ENCODE peak calls at places on chromosomes 7 and 10, in six cellular contexts. One of them, this sample, is unnamed.

GRCh38 chr10:132955479-132955878 is 13.1 kb upstream of the CFAP46 start:
- DNase-seq in endothelial cell: no peak
- DNase-seq in A549: no peak
- DNase-seq in hepatocyte: no peak
- DNase-seq in IMR-90: no peak
- DNase-seq in sigmoid colon: no peak
- DNase-seq in this sample: no peak

GRCh38 chr10:70816220-70816894 is 609 bp downstream of the SGPL1 start:
- DNase-seq in A549: peak
- DNase-seq in sigmoid colon: peak
- DNase-seq in hepatocyte: peak
- DNase-seq in endothelial cell: peak
- DNase-seq in IMR-90: peak
- DNase-seq in this sample: no peak

GRCh38 chr10:16944961-16945360 is 127.7 kb upstream of the RSU1 start:
- DNase-seq in endothelial cell: no peak
- DNase-seq in hepatocyte: no peak
- DNase-seq in A549: no peak
- DNase-seq in sigmoid colon: no peak
- DNase-seq in IMR-90: no peak
- DNase-seq in this sample: no peak

GRCh38 chr10:77555591-77556212 is 81.9 kb downstream of the KCNMA1 start:
- DNase-seq in endothelial cell: no peak
- DNase-seq in IMR-90: peak
- DNase-seq in hepatocyte: no peak
- DNase-seq in sigmoid colon: no peak
- DNase-seq in A549: no peak
- DNase-seq in this sample: no peak

GRCh38 chr10:19488592-19489280 is 327.5 kb upstream of the PLXDC2 start:
- DNase-seq in hepatocyte: peak
- DNase-seq in endothelial cell: peak
- DNase-seq in sigmoid colon: peak
- DNase-seq in IMR-90: no peak
- DNase-seq in A549: no peak
- DNase-seq in this sample: no peak

GRCh38 chr7:74598558-74598957 is 59.0 kb upstream of the GTF2I start:
- DNase-seq in IMR-90: peak
- DNase-seq in A549: no peak
- DNase-seq in endothelial cell: no peak
- DNase-seq in hepatocyte: no peak
- DNase-seq in sigmoid colon: no peak
- DNase-seq in this sample: no peak

GRCh38 chr10:74103560-74104248 is 46.9 kb downstream of the AP3M1 start:
- DNase-seq in sigmoid colon: no peak
- DNase-seq in endothelial cell: no peak
- DNase-seq in IMR-90: peak
- DNase-seq in hepatocyte: peak
- DNase-seq in A549: peak
- DNase-seq in this sample: no peak

GRCh38 chr7:33644489-33644888 is 260.9 kb upstream of the BMPER start:
- DNase-seq in IMR-90: peak
- DNase-seq in hepatocyte: no peak
- DNase-seq in endothelial cell: no peak
- DNase-seq in A549: no peak
- DNase-seq in sigmoid colon: no peak
- DNase-seq in this sample: no peak

GRCh38 chr10:31320598-31321211 is 1.7 kb downstream of the ZEB1 start:
- DNase-seq in hepatocyte: peak
- DNase-seq in endothelial cell: peak
- DNase-seq in IMR-90: peak
- DNase-seq in sigmoid colon: peak
- DNase-seq in A549: peak
- DNase-seq in this sample: peak

GRCh38 chr10:3925184-3925583 is 140.2 kb upstream of the KLF6 start:
- DNase-seq in A549: no peak
- DNase-seq in IMR-90: no peak
- DNase-seq in sigmoid colon: no peak
- DNase-seq in endothelial cell: no peak
- DNase-seq in hepatocyte: no peak
- DNase-seq in this sample: no peak

GRCh38 chr10:78137147-78137546 is 103.5 kb downstream of the RPS24 start:
- DNase-seq in A549: no peak
- DNase-seq in sigmoid colon: no peak
- DNase-seq in IMR-90: no peak
- DNase-seq in endothelial cell: no peak
- DNase-seq in hepatocyte: no peak
- DNase-seq in this sample: peak

GRCh38 chr10:86803156-86803555 is 46.7 kb downstream of the BMPR1A start:
- DNase-seq in IMR-90: no peak
- DNase-seq in hepatocyte: no peak
- DNase-seq in endothelial cell: no peak
- DNase-seq in sigmoid colon: no peak
- DNase-seq in A549: no peak
- DNase-seq in this sample: no peak

GRCh38 chr10:97888641-97889262 is 39.1 kb downstream of the GOLGA7B start:
- DNase-seq in A549: peak
- DNase-seq in IMR-90: peak
- DNase-seq in sigmoid colon: no peak
- DNase-seq in endothelial cell: no peak
- DNase-seq in hepatocyte: peak
- DNase-seq in this sample: no peak

GRCh38 chr10:22651276-22651980 is 63.0 kb downstream of the PIP4K2A start:
- DNase-seq in endothelial cell: no peak
- DNase-seq in sigmoid colon: no peak
- DNase-seq in hepatocyte: no peak
- DNase-seq in A549: no peak
- DNase-seq in IMR-90: no peak
- DNase-seq in this sample: no peak

GRCh38 chr7:112484671-112485097 is 3.9 kb downstream of the LSMEM1 start:
- DNase-seq in IMR-90: peak
- DNase-seq in hepatocyte: peak
- DNase-seq in endothelial cell: no peak
- DNase-seq in A549: peak
- DNase-seq in sigmoid colon: peak
- DNase-seq in this sample: no peak

GRCh38 chr10:34580214-34580613 is 234.9 kb downstream of the PARD3 start:
- DNase-seq in hepatocyte: no peak
- DNase-seq in sigmoid colon: no peak
- DNase-seq in A549: peak
- DNase-seq in IMR-90: no peak
- DNase-seq in endothelial cell: no peak
- DNase-seq in this sample: no peak

GRCh38 chr7:87032604-87033003 is 26.9 kb downstream of the ELAPOR2 start:
- DNase-seq in IMR-90: no peak
- DNase-seq in A549: no peak
- DNase-seq in sigmoid colon: no peak
- DNase-seq in hepatocyte: no peak
- DNase-seq in endothelial cell: no peak
- DNase-seq in this sample: no peak

GRCh38 chr7:19333706-19334105 is 188.5 kb upstream of the FERD3L start:
- DNase-seq in hepatocyte: no peak
- DNase-seq in endothelial cell: no peak
- DNase-seq in A549: no peak
- DNase-seq in IMR-90: no peak
- DNase-seq in sigmoid colon: no peak
- DNase-seq in this sample: no peak

GRCh38 chr10:111440501-111440900 is 363.7 kb downstream of the ADRA2A start:
- DNase-seq in endothelial cell: no peak
- DNase-seq in A549: no peak
- DNase-seq in IMR-90: no peak
- DNase-seq in sigmoid colon: no peak
- DNase-seq in hepatocyte: no peak
- DNase-seq in this sample: no peak

GRCh38 chr7:43558071-43558470 is 24.8 kb upstream of the STK17A start:
- DNase-seq in sigmoid colon: no peak
- DNase-seq in A549: no peak
- DNase-seq in hepatocyte: no peak
- DNase-seq in endothelial cell: no peak
- DNase-seq in IMR-90: no peak
- DNase-seq in this sample: no peak

GRCh38 chr7:134701272-134701671 is 54.6 kb downstream of the BPGM start:
- DNase-seq in sigmoid colon: no peak
- DNase-seq in hepatocyte: no peak
- DNase-seq in endothelial cell: no peak
- DNase-seq in A549: peak
- DNase-seq in IMR-90: peak
- DNase-seq in this sample: no peak

GRCh38 chr7:119900996-119901395 is 372.0 kb upstream of the KCND2 start:
- DNase-seq in endothelial cell: no peak
- DNase-seq in hepatocyte: no peak
- DNase-seq in A549: no peak
- DNase-seq in IMR-90: no peak
- DNase-seq in sigmoid colon: no peak
- DNase-seq in this sample: no peak

GRCh38 chr10:110413049-110413783 is 84.5 kb upstream of the DUSP5 start:
- DNase-seq in endothelial cell: no peak
- DNase-seq in sigmoid colon: no peak
- DNase-seq in hepatocyte: no peak
- DNase-seq in IMR-90: no peak
- DNase-seq in A549: no peak
- DNase-seq in this sample: no peak

GRCh38 chr7:75906991-75907667 is 7.8 kb upstream of the POR start:
- DNase-seq in hepatocyte: peak
- DNase-seq in sigmoid colon: no peak
- DNase-seq in endothelial cell: no peak
- DNase-seq in IMR-90: no peak
- DNase-seq in A549: peak
- DNase-seq in this sample: no peak

GRCh38 chr10:49667991-49668390 is 11.5 kb upstream of the C10orf53 start:
- DNase-seq in hepatocyte: no peak
- DNase-seq in sigmoid colon: no peak
- DNase-seq in IMR-90: no peak
- DNase-seq in A549: no peak
- DNase-seq in endothelial cell: no peak
- DNase-seq in this sample: no peak

GRCh38 chr10:113056030-113056429 is 106.0 kb downstream of the TCF7L2 start:
- DNase-seq in hepatocyte: no peak
- DNase-seq in IMR-90: peak
- DNase-seq in A549: no peak
- DNase-seq in sigmoid colon: no peak
- DNase-seq in endothelial cell: no peak
- DNase-seq in this sample: no peak

GRCh38 chr10:113055458-113055857 is 105.4 kb downstream of the TCF7L2 start:
- DNase-seq in endothelial cell: no peak
- DNase-seq in hepatocyte: no peak
- DNase-seq in A549: no peak
- DNase-seq in IMR-90: no peak
- DNase-seq in sigmoid colon: no peak
- DNase-seq in this sample: no peak

GRCh38 chr10:113053091-113053490 is 103.0 kb downstream of the TCF7L2 start:
- DNase-seq in hepatocyte: no peak
- DNase-seq in A549: no peak
- DNase-seq in sigmoid colon: peak
- DNase-seq in IMR-90: no peak
- DNase-seq in endothelial cell: no peak
- DNase-seq in this sample: no peak

GRCh38 chr10:113052076-113052830 is 102.2 kb downstream of the TCF7L2 start:
- DNase-seq in hepatocyte: no peak
- DNase-seq in A549: no peak
- DNase-seq in sigmoid colon: peak
- DNase-seq in IMR-90: no peak
- DNase-seq in endothelial cell: no peak
- DNase-seq in this sample: no peak

DNA sequence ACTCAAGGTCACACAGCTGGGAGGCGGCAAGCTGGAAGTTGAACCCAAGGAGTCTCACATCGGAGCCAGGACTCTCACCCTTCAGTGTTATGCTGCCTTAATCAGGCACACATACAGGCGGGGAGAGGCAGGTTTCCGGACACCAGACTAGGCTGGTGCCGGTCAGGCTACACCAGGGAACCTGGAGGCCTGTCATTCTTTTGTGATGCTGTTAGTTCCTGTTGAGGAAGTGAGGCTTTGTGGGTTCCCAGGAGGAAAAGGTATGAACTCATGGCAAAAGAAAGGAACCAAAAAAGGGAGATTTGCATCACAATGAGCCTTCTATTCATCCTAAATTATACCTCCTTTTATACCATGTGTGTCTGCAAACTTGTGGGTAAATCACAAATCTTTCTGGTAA is 103.8 kb downstream of the TCF7L2 start:
- DNase-seq in hepatocyte: no peak
- DNase-seq in IMR-90: no peak
- DNase-seq in endothelial cell: peak
- DNase-seq in sigmoid colon: peak
- DNase-seq in A549: no peak
- DNase-seq in this sample: no peak
- TF ChIP-seq CTCF in hepatocyte: no peak
- TF ChIP-seq CTCF in IMR-90: no peak
- TF ChIP-seq CTCF in endothelial cell: no peak
- TF ChIP-seq CTCF in sigmoid colon: no peak
- TF ChIP-seq CTCF in A549: no peak
- TF ChIP-seq CTCF in this sample: no peak

GRCh38 chr7:133207687-133208086 is 45.2 kb upstream of the EXOC4 start:
- DNase-seq in A549: peak
- DNase-seq in IMR-90: no peak
- DNase-seq in hepatocyte: peak
- DNase-seq in sigmoid colon: no peak
- DNase-seq in endothelial cell: no peak
- DNase-seq in this sample: no peak
- TF ChIP-seq CTCF in A549: no peak
- TF ChIP-seq CTCF in IMR-90: peak
- TF ChIP-seq CTCF in hepatocyte: peak
- TF ChIP-seq CTCF in sigmoid colon: no peak
- TF ChIP-seq CTCF in endothelial cell: no peak
- TF ChIP-seq CTCF in this sample: no peak

GRCh38 chr7:100689230-100690135 is 4.6 kb downstream of the GIGYF1 start:
- DNase-seq in sigmoid colon: no peak
- DNase-seq in A549: no peak
- DNase-seq in IMR-90: no peak
- DNase-seq in endothelial cell: no peak
- DNase-seq in hepatocyte: no peak
- DNase-seq in this sample: no peak
- TF ChIP-seq CTCF in sigmoid colon: no peak
- TF ChIP-seq CTCF in A549: no peak
- TF ChIP-seq CTCF in IMR-90: no peak
- TF ChIP-seq CTCF in endothelial cell: no peak
- TF ChIP-seq CTCF in hepatocyte: no peak
- TF ChIP-seq CTCF in this sample: no peak

GRCh38 chr7:18086165-18087030 is 58.8 kb upstream of the PRPS1L1 start:
- DNase-seq in sigmoid colon: peak
- DNase-seq in endothelial cell: peak
- DNase-seq in IMR-90: no peak
- DNase-seq in A549: peak
- DNase-seq in hepatocyte: peak
- DNase-seq in this sample: no peak
- TF ChIP-seq CTCF in sigmoid colon: no peak
- TF ChIP-seq CTCF in endothelial cell: no peak
- TF ChIP-seq CTCF in IMR-90: no peak
- TF ChIP-seq CTCF in A549: no peak
- TF ChIP-seq CTCF in hepatocyte: peak
- TF ChIP-seq CTCF in this sample: no peak